ENCODE peak calls at places on chromosomes 4 and X, in six cellular contexts. L is PC-9, X is OCI-LY7, W is fibroblast of lung, E is DND-41, I is PC-3. H is an unnamed sample. For H3K4me1, the result is how much of the 10 kb centered on the place peaks cover.

GRCh38 chrX:19682712-19683331 is 167.5 kb upstream of the MAP3K15 start:
- DNase-seq in L (no peak), X (no peak), W (peak), E (peak), I (peak), H (peak)

GRCh38 chr4:76377922-76378321 is 43.0 kb downstream of the CCDC158 start:
- DNase-seq in L (peak), X (peak), W (peak), E (no peak), I (peak), H (peak)

GRCh38 chr4:178415925-178416324 is 973.7 kb upstream of the AGA start:
- DNase-seq in L (no peak), X (no peak), W (no peak), E (no peak), I (no peak), H (no peak)

GRCh38 chrX:25019707-25020390 is 4.1 kb upstream of the ARX start:
- DNase-seq in L (no peak), X (no peak), W (no peak), E (no peak), I (no peak), H (peak)

GRCh38 chrX:30141966-30142365 is 73.4 kb upstream of the MAGEB2 start:
- DNase-seq in L (no peak), X (peak), W (peak), E (no peak), I (peak), H (peak)

GRCh38 chr4:144557404-144557803 is 88.6 kb upstream of the HHIP start:
- DNase-seq in L (no peak), X (no peak), W (no peak), E (no peak), I (peak), H (no peak)

GRCh38 chrX:54807524-54808108 is at the start of gene MAGED2:
- DNase-seq in L (peak), X (no peak), W (peak), E (peak), I (peak), H (peak)

GRCh38 chrX:40300286-40300890 is 202.6 kb upstream of the BCOR start:
- DNase-seq in L (no peak), X (no peak), W (no peak), E (no peak), I (no peak), H (peak)

DNA sequence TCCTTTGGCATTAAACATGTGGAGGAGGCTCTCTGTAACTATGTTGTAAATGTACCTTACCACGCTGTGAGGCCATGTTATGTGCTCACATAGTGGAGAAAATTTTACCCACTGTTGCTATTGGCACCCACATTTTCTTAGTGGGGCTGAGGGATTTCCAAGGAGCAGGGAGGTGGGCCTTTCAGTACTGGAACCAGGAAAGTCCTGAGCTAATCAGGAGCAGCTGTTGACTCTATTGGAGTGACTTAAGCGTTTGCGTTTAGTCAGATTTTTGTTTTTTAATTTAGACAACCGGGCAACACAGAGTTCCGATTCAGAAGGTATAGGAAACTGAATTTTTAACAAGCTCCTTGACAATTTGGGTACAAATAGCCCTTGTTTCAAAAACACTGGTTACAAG is 30.7 kb upstream of the WDR17 start:
- DNase-seq in L (no peak), X (no peak), W (peak), E (no peak), I (no peak), H (no peak)
- H3K4me2 ChIP-seq in L (no peak), X (no peak), W (no peak), E (no peak), I (no peak), H (no peak)

GRCh38 chr4:91989914-91990313 is 313.9 kb upstream of the GRID2 start:
- DNase-seq in L (no peak), X (no peak), W (no peak), E (no peak), I (no peak), H (peak)
- H2AFZ ChIP-seq in L (no peak), X (no peak), W (no peak), E (no peak), I (peak), H (peak)

DNA sequence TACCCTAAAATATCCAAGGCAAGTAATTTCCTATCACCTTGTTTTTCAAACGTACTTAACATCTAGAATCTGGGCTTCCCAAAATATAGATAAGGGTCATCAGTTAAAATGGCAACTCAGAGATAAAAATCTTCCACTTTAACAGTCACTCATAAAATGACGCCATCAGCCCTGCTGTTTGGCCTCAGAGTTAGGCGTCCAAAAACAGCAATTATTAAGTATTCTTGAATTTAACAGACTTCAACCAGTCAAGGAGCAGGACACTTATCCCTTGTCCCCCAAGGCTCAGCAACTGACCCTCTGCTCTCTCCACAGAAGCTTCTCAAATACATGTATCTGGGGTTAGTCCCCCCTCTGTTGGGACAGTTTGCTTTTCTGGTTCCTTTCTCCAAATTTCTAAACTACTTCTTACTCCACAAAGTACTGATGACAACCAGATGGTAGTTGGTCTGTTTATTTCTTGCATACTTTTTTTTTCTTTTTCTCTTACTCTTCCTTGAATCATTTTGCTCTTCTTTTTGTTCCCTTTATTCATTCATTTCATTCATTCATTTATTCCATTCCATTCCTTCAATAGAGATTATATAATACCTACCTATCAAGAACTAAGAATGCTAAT is 54.4 kb downstream of the SOD3 start:
- DNase-seq in L (no peak), X (no peak), W (no peak), E (no peak), I (no peak), H (no peak)
- H3K4me1 ChIP-seq in L (under half), X (under half), W (under half), E (under half), I (under half), H (under half)

GRCh38 chr4:7571001-7571400 is 136.3 kb upstream of the PSAPL1 start:
- DNase-seq in L (no peak), X (no peak), W (no peak), E (no peak), I (no peak), H (no peak)

GRCh38 chr4:7571736-7572135 is 137.0 kb upstream of the PSAPL1 start:
- DNase-seq in L (no peak), X (no peak), W (no peak), E (no peak), I (no peak), H (peak)

GRCh38 chr4:7573692-7574091 is 139.0 kb upstream of the PSAPL1 start:
- DNase-seq in L (no peak), X (no peak), W (no peak), E (no peak), I (no peak), H (peak)

GRCh38 chr4:7565483-7565882 is 130.8 kb upstream of the PSAPL1 start:
- DNase-seq in L (no peak), X (no peak), W (no peak), E (no peak), I (no peak), H (no peak)

DNA sequence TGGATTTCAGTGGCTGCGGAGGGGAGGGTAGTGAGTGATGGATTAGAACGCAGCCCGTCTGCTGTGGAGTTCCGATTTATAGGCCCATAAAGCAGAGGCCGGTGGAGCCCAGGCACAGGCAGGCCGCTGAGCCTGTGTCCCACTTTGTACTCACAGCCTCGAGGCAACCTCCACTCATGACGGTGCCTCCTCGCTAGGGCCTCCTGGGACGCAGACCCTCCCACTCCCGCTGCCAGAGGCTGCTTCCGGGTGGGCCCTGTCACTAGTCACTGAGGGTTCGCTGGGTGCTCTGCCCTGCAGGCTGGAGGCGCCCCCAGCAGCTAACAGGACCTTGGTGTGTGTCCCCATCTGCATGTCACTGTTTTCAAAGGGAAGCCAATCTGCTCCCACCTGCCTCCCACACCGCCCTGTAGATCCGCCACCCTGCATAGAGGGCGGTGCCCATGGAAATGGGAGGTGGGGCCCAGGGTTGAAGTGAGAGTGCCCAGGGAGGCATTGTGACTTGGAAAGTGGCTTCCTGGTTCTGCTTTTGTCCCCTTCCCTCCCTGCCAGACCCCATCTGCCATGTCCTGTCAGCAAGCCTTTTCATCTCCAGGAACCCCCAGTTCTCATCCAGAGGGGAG is 135.5 kb upstream of the PSAPL1 start:
- DNase-seq in L (no peak), X (no peak), W (no peak), E (no peak), I (no peak), H (no peak)
- H3K4me2 ChIP-seq in L (no peak), X (no peak), W (no peak), E (no peak), I (no peak), H (no peak)

H was measured in neural progenitor cell.